ENCODE peak calls at places on chromosome 11, in eight cellular contexts. One of them, this sample, is unnamed.

GRCh38 chr11:14414470-14415461 is 55.8 kb upstream of the RRAS2 start:
- DNase-seq in HEK293T: no peak
- DNase-seq in prostate gland: no peak
- DNase-seq in stimulated activated CD8-positive, alpha-beta memory T cell treated with anti-CD3 and anti-CD28 coated beads, Interleukin-2, amount 100 ng/mL, for 48 hours: peak
- DNase-seq in EL: peak
- DNase-seq in NCI-H1092: no peak
- DNase-seq in C1 segment of cervical spinal cord: no peak
- DNase-seq in HL-60: no peak
- DNase-seq in this sample: peak

GRCh38 chr11:62896049-62896448 is 15.4 kb downstream of the SLC3A2 start:
- DNase-seq in HEK293T: no peak
- DNase-seq in prostate gland: no peak
- DNase-seq in stimulated activated CD8-positive, alpha-beta memory T cell treated with anti-CD3 and anti-CD28 coated beads, Interleukin-2, amount 100 ng/mL, for 48 hours: no peak
- DNase-seq in EL: no peak
- DNase-seq in NCI-H1092: no peak
- DNase-seq in C1 segment of cervical spinal cord: peak
- DNase-seq in HL-60: no peak
- DNase-seq in this sample: no peak

GRCh38 chr11:43786016-43786415 is 94.6 kb upstream of the ALKBH3 start:
- DNase-seq in HEK293T: no peak
- DNase-seq in prostate gland: no peak
- DNase-seq in stimulated activated CD8-positive, alpha-beta memory T cell treated with anti-CD3 and anti-CD28 coated beads, Interleukin-2, amount 100 ng/mL, for 48 hours: no peak
- DNase-seq in EL: no peak
- DNase-seq in NCI-H1092: no peak
- DNase-seq in C1 segment of cervical spinal cord: no peak
- DNase-seq in HL-60: no peak
- DNase-seq in this sample: no peak

GRCh38 chr11:14190992-14191773 is 167.8 kb downstream of the RRAS2 start:
- DNase-seq in HEK293T: no peak
- DNase-seq in prostate gland: no peak
- DNase-seq in stimulated activated CD8-positive, alpha-beta memory T cell treated with anti-CD3 and anti-CD28 coated beads, Interleukin-2, amount 100 ng/mL, for 48 hours: no peak
- DNase-seq in EL: no peak
- DNase-seq in NCI-H1092: no peak
- DNase-seq in C1 segment of cervical spinal cord: no peak
- DNase-seq in HL-60: no peak
- DNase-seq in this sample: no peak

GRCh38 chr11:69137148-69137844 is 18.4 kb upstream of the SMIM38 start:
- DNase-seq in HEK293T: no peak
- DNase-seq in prostate gland: no peak
- DNase-seq in stimulated activated CD8-positive, alpha-beta memory T cell treated with anti-CD3 and anti-CD28 coated beads, Interleukin-2, amount 100 ng/mL, for 48 hours: no peak
- DNase-seq in EL: no peak
- DNase-seq in NCI-H1092: no peak
- DNase-seq in C1 segment of cervical spinal cord: no peak
- DNase-seq in HL-60: no peak
- DNase-seq in this sample: no peak

GRCh38 chr11:64378335-64378884 is 19.4 kb downstream of the RPS6KA4 start:
- DNase-seq in HEK293T: no peak
- DNase-seq in prostate gland: peak
- DNase-seq in stimulated activated CD8-positive, alpha-beta memory T cell treated with anti-CD3 and anti-CD28 coated beads, Interleukin-2, amount 100 ng/mL, for 48 hours: no peak
- DNase-seq in EL: no peak
- DNase-seq in NCI-H1092: peak
- DNase-seq in C1 segment of cervical spinal cord: no peak
- DNase-seq in HL-60: no peak
- DNase-seq in this sample: no peak

GRCh38 chr11:1573847-1574255 is 1.8 kb upstream of the DUSP8 start:
- DNase-seq in HEK293T: no peak
- DNase-seq in prostate gland: peak
- DNase-seq in stimulated activated CD8-positive, alpha-beta memory T cell treated with anti-CD3 and anti-CD28 coated beads, Interleukin-2, amount 100 ng/mL, for 48 hours: no peak
- DNase-seq in EL: no peak
- DNase-seq in NCI-H1092: no peak
- DNase-seq in C1 segment of cervical spinal cord: no peak
- DNase-seq in HL-60: no peak
- DNase-seq in this sample: peak

GRCh38 chr11:64146036-64146943 is 19.6 kb downstream of the MACROD1 start:
- DNase-seq in HEK293T: peak
- DNase-seq in prostate gland: no peak
- DNase-seq in stimulated activated CD8-positive, alpha-beta memory T cell treated with anti-CD3 and anti-CD28 coated beads, Interleukin-2, amount 100 ng/mL, for 48 hours: peak
- DNase-seq in EL: peak
- DNase-seq in NCI-H1092: no peak
- DNase-seq in C1 segment of cervical spinal cord: no peak
- DNase-seq in HL-60: peak
- DNase-seq in this sample: peak

GRCh38 chr11:2390871-2391662 is 9.5 kb upstream of the TSSC4 start:
- DNase-seq in HEK293T: no peak
- DNase-seq in prostate gland: no peak
- DNase-seq in stimulated activated CD8-positive, alpha-beta memory T cell treated with anti-CD3 and anti-CD28 coated beads, Interleukin-2, amount 100 ng/mL, for 48 hours: no peak
- DNase-seq in EL: peak
- DNase-seq in NCI-H1092: no peak
- DNase-seq in C1 segment of cervical spinal cord: no peak
- DNase-seq in HL-60: no peak
- DNase-seq in this sample: no peak

GRCh38 chr11:24900524-24900923 is 403.7 kb downstream of the LUZP2 start:
- DNase-seq in HEK293T: no peak
- DNase-seq in prostate gland: no peak
- DNase-seq in stimulated activated CD8-positive, alpha-beta memory T cell treated with anti-CD3 and anti-CD28 coated beads, Interleukin-2, amount 100 ng/mL, for 48 hours: no peak
- DNase-seq in EL: no peak
- DNase-seq in NCI-H1092: no peak
- DNase-seq in C1 segment of cervical spinal cord: no peak
- DNase-seq in HL-60: no peak
- DNase-seq in this sample: peak

GRCh38 chr11:13405220-13405619 is 57.8 kb downstream of the BTBD10 start:
- DNase-seq in HEK293T: no peak
- DNase-seq in prostate gland: no peak
- DNase-seq in stimulated activated CD8-positive, alpha-beta memory T cell treated with anti-CD3 and anti-CD28 coated beads, Interleukin-2, amount 100 ng/mL, for 48 hours: no peak
- DNase-seq in EL: no peak
- DNase-seq in NCI-H1092: no peak
- DNase-seq in C1 segment of cervical spinal cord: no peak
- DNase-seq in HL-60: no peak
- DNase-seq in this sample: no peak

GRCh38 chr11:44138980-44139379 is 43.5 kb downstream of the EXT2 start:
- DNase-seq in HEK293T: no peak
- DNase-seq in prostate gland: no peak
- DNase-seq in stimulated activated CD8-positive, alpha-beta memory T cell treated with anti-CD3 and anti-CD28 coated beads, Interleukin-2, amount 100 ng/mL, for 48 hours: no peak
- DNase-seq in EL: no peak
- DNase-seq in NCI-H1092: no peak
- DNase-seq in C1 segment of cervical spinal cord: no peak
- DNase-seq in HL-60: no peak
- DNase-seq in this sample: no peak

GRCh38 chr11:103484545-103484944 is 375.3 kb downstream of the DYNC2H1 start:
- DNase-seq in HEK293T: peak
- DNase-seq in prostate gland: no peak
- DNase-seq in stimulated activated CD8-positive, alpha-beta memory T cell treated with anti-CD3 and anti-CD28 coated beads, Interleukin-2, amount 100 ng/mL, for 48 hours: no peak
- DNase-seq in EL: no peak
- DNase-seq in NCI-H1092: no peak
- DNase-seq in C1 segment of cervical spinal cord: no peak
- DNase-seq in HL-60: no peak
- DNase-seq in this sample: no peak

GRCh38 chr11:36271794-36272409 is 17.3 kb downstream of the COMMD9 start:
- DNase-seq in HEK293T: no peak
- DNase-seq in prostate gland: no peak
- DNase-seq in stimulated activated CD8-positive, alpha-beta memory T cell treated with anti-CD3 and anti-CD28 coated beads, Interleukin-2, amount 100 ng/mL, for 48 hours: no peak
- DNase-seq in EL: peak
- DNase-seq in NCI-H1092: no peak
- DNase-seq in C1 segment of cervical spinal cord: no peak
- DNase-seq in HL-60: no peak
- DNase-seq in this sample: no peak

GRCh38 chr11:108322666-108323065 is 99.8 kb downstream of the ATM start:
- DNase-seq in HEK293T: no peak
- DNase-seq in prostate gland: no peak
- DNase-seq in stimulated activated CD8-positive, alpha-beta memory T cell treated with anti-CD3 and anti-CD28 coated beads, Interleukin-2, amount 100 ng/mL, for 48 hours: no peak
- DNase-seq in EL: no peak
- DNase-seq in NCI-H1092: no peak
- DNase-seq in C1 segment of cervical spinal cord: no peak
- DNase-seq in HL-60: no peak
- DNase-seq in this sample: no peak

GRCh38 chr11:46278387-46279173 is 1.1 kb downstream of the CREB3L1 start:
- DNase-seq in HEK293T: peak
- DNase-seq in prostate gland: peak
- DNase-seq in stimulated activated CD8-positive, alpha-beta memory T cell treated with anti-CD3 and anti-CD28 coated beads, Interleukin-2, amount 100 ng/mL, for 48 hours: no peak
- DNase-seq in EL: peak
- DNase-seq in NCI-H1092: peak
- DNase-seq in C1 segment of cervical spinal cord: no peak
- DNase-seq in HL-60: no peak
- DNase-seq in this sample: peak

GRCh38 chr11:61707574-61707973 is 27.4 kb downstream of the DAGLA start:
- DNase-seq in HEK293T: no peak
- DNase-seq in prostate gland: no peak
- DNase-seq in stimulated activated CD8-positive, alpha-beta memory T cell treated with anti-CD3 and anti-CD28 coated beads, Interleukin-2, amount 100 ng/mL, for 48 hours: no peak
- DNase-seq in EL: no peak
- DNase-seq in NCI-H1092: no peak
- DNase-seq in C1 segment of cervical spinal cord: no peak
- DNase-seq in HL-60: no peak
- DNase-seq in this sample: no peak

GRCh38 chr11:115407496-115407895 is 96.7 kb downstream of the CADM1 start:
- DNase-seq in HEK293T: no peak
- DNase-seq in prostate gland: no peak
- DNase-seq in stimulated activated CD8-positive, alpha-beta memory T cell treated with anti-CD3 and anti-CD28 coated beads, Interleukin-2, amount 100 ng/mL, for 48 hours: no peak
- DNase-seq in EL: no peak
- DNase-seq in NCI-H1092: no peak
- DNase-seq in C1 segment of cervical spinal cord: no peak
- DNase-seq in HL-60: no peak
- DNase-seq in this sample: no peak

GRCh38 chr11:72752088-72752914 is at the start of gene ARAP1:
- DNase-seq in HEK293T: peak
- DNase-seq in prostate gland: peak
- DNase-seq in stimulated activated CD8-positive, alpha-beta memory T cell treated with anti-CD3 and anti-CD28 coated beads, Interleukin-2, amount 100 ng/mL, for 48 hours: peak
- DNase-seq in EL: peak
- DNase-seq in NCI-H1092: peak
- DNase-seq in C1 segment of cervical spinal cord: peak
- DNase-seq in HL-60: peak
- DNase-seq in this sample: peak

GRCh38 chr11:18046116-18046777 is at the start of gene TPH1:
- DNase-seq in HEK293T: no peak
- DNase-seq in prostate gland: peak
- DNase-seq in stimulated activated CD8-positive, alpha-beta memory T cell treated with anti-CD3 and anti-CD28 coated beads, Interleukin-2, amount 100 ng/mL, for 48 hours: no peak
- DNase-seq in EL: peak
- DNase-seq in NCI-H1092: no peak
- DNase-seq in C1 segment of cervical spinal cord: no peak
- DNase-seq in HL-60: no peak
- DNase-seq in this sample: peak

GRCh38 chr11:61955416-61956135 is 5.4 kb downstream of the BEST1 start:
- DNase-seq in HEK293T: peak
- DNase-seq in prostate gland: no peak
- DNase-seq in stimulated activated CD8-positive, alpha-beta memory T cell treated with anti-CD3 and anti-CD28 coated beads, Interleukin-2, amount 100 ng/mL, for 48 hours: no peak
- DNase-seq in EL: no peak
- DNase-seq in NCI-H1092: peak
- DNase-seq in C1 segment of cervical spinal cord: no peak
- DNase-seq in HL-60: no peak
- DNase-seq in this sample: peak

GRCh38 chr11:86955674-86956522 is 703 bp upstream of the FZD4 start:
- DNase-seq in HEK293T: peak
- DNase-seq in prostate gland: peak
- DNase-seq in stimulated activated CD8-positive, alpha-beta memory T cell treated with anti-CD3 and anti-CD28 coated beads, Interleukin-2, amount 100 ng/mL, for 48 hours: peak
- DNase-seq in EL: peak
- DNase-seq in NCI-H1092: peak
- DNase-seq in C1 segment of cervical spinal cord: peak
- DNase-seq in HL-60: no peak
- DNase-seq in this sample: peak

GRCh38 chr11:107591098-107591445 is at the start of gene ELMOD1:
- DNase-seq in HEK293T: peak
- DNase-seq in prostate gland: no peak
- DNase-seq in stimulated activated CD8-positive, alpha-beta memory T cell treated with anti-CD3 and anti-CD28 coated beads, Interleukin-2, amount 100 ng/mL, for 48 hours: no peak
- DNase-seq in EL: peak
- DNase-seq in NCI-H1092: no peak
- DNase-seq in C1 segment of cervical spinal cord: peak
- DNase-seq in HL-60: no peak
- DNase-seq in this sample: peak

GRCh38 chr11:57763568-57763967 is 2.0 kb downstream of the CTNND1 start:
- DNase-seq in HEK293T: peak
- DNase-seq in prostate gland: peak
- DNase-seq in stimulated activated CD8-positive, alpha-beta memory T cell treated with anti-CD3 and anti-CD28 coated beads, Interleukin-2, amount 100 ng/mL, for 48 hours: no peak
- DNase-seq in EL: peak
- DNase-seq in NCI-H1092: no peak
- DNase-seq in C1 segment of cervical spinal cord: no peak
- DNase-seq in HL-60: no peak
- DNase-seq in this sample: no peak

GRCh38 chr11:68682531-68682931 is 1.8 kb upstream of the GAL start:
- DNase-seq in HEK293T: no peak
- DNase-seq in prostate gland: no peak
- DNase-seq in stimulated activated CD8-positive, alpha-beta memory T cell treated with anti-CD3 and anti-CD28 coated beads, Interleukin-2, amount 100 ng/mL, for 48 hours: no peak
- DNase-seq in EL: no peak
- DNase-seq in NCI-H1092: no peak
- DNase-seq in C1 segment of cervical spinal cord: no peak
- DNase-seq in HL-60: no peak
- DNase-seq in this sample: no peak

GRCh38 chr11:70303070-70303469 is 32.6 kb downstream of the PPFIA1 start:
- DNase-seq in HEK293T: no peak
- DNase-seq in prostate gland: no peak
- DNase-seq in stimulated activated CD8-positive, alpha-beta memory T cell treated with anti-CD3 and anti-CD28 coated beads, Interleukin-2, amount 100 ng/mL, for 48 hours: no peak
- DNase-seq in EL: no peak
- DNase-seq in NCI-H1092: no peak
- DNase-seq in C1 segment of cervical spinal cord: no peak
- DNase-seq in HL-60: no peak
- DNase-seq in this sample: no peak

GRCh38 chr11:61923166-61924015 is 6.0 kb upstream of the RAB3IL1 start:
- DNase-seq in HEK293T: no peak
- DNase-seq in prostate gland: no peak
- DNase-seq in stimulated activated CD8-positive, alpha-beta memory T cell treated with anti-CD3 and anti-CD28 coated beads, Interleukin-2, amount 100 ng/mL, for 48 hours: no peak
- DNase-seq in EL: no peak
- DNase-seq in NCI-H1092: no peak
- DNase-seq in C1 segment of cervical spinal cord: no peak
- DNase-seq in HL-60: no peak
- DNase-seq in this sample: no peak

GRCh38 chr11:120205596-120206161 is 5.2 kb upstream of the OAF start:
- DNase-seq in HEK293T: no peak
- DNase-seq in prostate gland: no peak
- DNase-seq in stimulated activated CD8-positive, alpha-beta memory T cell treated with anti-CD3 and anti-CD28 coated beads, Interleukin-2, amount 100 ng/mL, for 48 hours: no peak
- DNase-seq in EL: peak
- DNase-seq in NCI-H1092: no peak
- DNase-seq in C1 segment of cervical spinal cord: no peak
- DNase-seq in HL-60: peak
- DNase-seq in this sample: no peak

GRCh38 chr11:126129681-126130671 is 67.3 kb upstream of the CDON start:
- DNase-seq in HEK293T: no peak
- DNase-seq in prostate gland: no peak
- DNase-seq in stimulated activated CD8-positive, alpha-beta memory T cell treated with anti-CD3 and anti-CD28 coated beads, Interleukin-2, amount 100 ng/mL, for 48 hours: no peak
- DNase-seq in EL: no peak
- DNase-seq in NCI-H1092: peak
- DNase-seq in C1 segment of cervical spinal cord: no peak
- DNase-seq in HL-60: no peak
- DNase-seq in this sample: no peak

GRCh38 chr11:27462543-27462942 is 10.0 kb downstream of the LGR4 start:
- DNase-seq in HEK293T: no peak
- DNase-seq in prostate gland: no peak
- DNase-seq in stimulated activated CD8-positive, alpha-beta memory T cell treated with anti-CD3 and anti-CD28 coated beads, Interleukin-2, amount 100 ng/mL, for 48 hours: no peak
- DNase-seq in EL: peak
- DNase-seq in NCI-H1092: no peak
- DNase-seq in C1 segment of cervical spinal cord: no peak
- DNase-seq in HL-60: no peak
- DNase-seq in this sample: no peak

GRCh38 chr11:111308140-111308539 is 9.8 kb downstream of the POU2AF3 start:
- DNase-seq in HEK293T: no peak
- DNase-seq in prostate gland: no peak
- DNase-seq in stimulated activated CD8-positive, alpha-beta memory T cell treated with anti-CD3 and anti-CD28 coated beads, Interleukin-2, amount 100 ng/mL, for 48 hours: no peak
- DNase-seq in EL: no peak
- DNase-seq in NCI-H1092: peak
- DNase-seq in C1 segment of cervical spinal cord: no peak
- DNase-seq in HL-60: no peak
- DNase-seq in this sample: no peak

GRCh38 chr11:109729761-109730160 is 307.8 kb downstream of the C11orf87 start:
- DNase-seq in HEK293T: no peak
- DNase-seq in prostate gland: no peak
- DNase-seq in stimulated activated CD8-positive, alpha-beta memory T cell treated with anti-CD3 and anti-CD28 coated beads, Interleukin-2, amount 100 ng/mL, for 48 hours: no peak
- DNase-seq in EL: no peak
- DNase-seq in NCI-H1092: peak
- DNase-seq in C1 segment of cervical spinal cord: no peak
- DNase-seq in HL-60: no peak
- DNase-seq in this sample: no peak

GRCh38 chr11:28767574-28767973 is 659.4 kb downstream of the METTL15 start:
- DNase-seq in HEK293T: no peak
- DNase-seq in prostate gland: no peak
- DNase-seq in stimulated activated CD8-positive, alpha-beta memory T cell treated with anti-CD3 and anti-CD28 coated beads, Interleukin-2, amount 100 ng/mL, for 48 hours: no peak
- DNase-seq in EL: peak
- DNase-seq in NCI-H1092: no peak
- DNase-seq in C1 segment of cervical spinal cord: no peak
- DNase-seq in HL-60: no peak
- DNase-seq in this sample: no peak

This sample was measured in GM13976.